ENCODE peak calls at places on chromosomes 12 and 14, in seven cellular contexts. J is uterus; C is central memory CD8-positive, alpha-beta T cell; R is Panc1; B is stimulated activated CD4-positive, alpha-beta T cell treated with anti-CD3 and anti-CD28 coated beads, Interleukin-12 subunit alpha, Interleukin-12 subunit beta, amount 100 ng/mL, for 4 hours; E is RCC 7860; Y is Right ventricle myocardium superior. F is an unnamed sample.

GRCh38 chr14:89013098-89013504 is 188.7 kb downstream of the TTC8 start:
- DNase-seq in J (no peak), C (no peak), R (peak; percentile 32), B (no peak), E (no peak), Y (no peak), F (no peak)

GRCh38 chr14:23063601-23064000 is 6.3 kb upstream of the CDH24 start:
- DNase-seq in J (no peak), C (no peak), R (no peak), B (no peak), E (no peak), Y (no peak), F (no peak)

GRCh38 chr14:66485910-66486421 is at the start of gene CCDC196:
- DNase-seq in J (no peak), C (no peak), R (no peak), B (no peak), E (no peak), Y (no peak), F (no peak)

GRCh38 chr12:131134523-131135310 is 181.0 kb downstream of the ADGRD1 start:
- DNase-seq in J (no peak), C (no peak), R (no peak), B (no peak), E (no peak), Y (no peak), F (no peak)

GRCh38 chr12:132056320-132056719 is 87.8 kb downstream of the DDX51 start:
- DNase-seq in J (no peak), C (no peak), R (no peak), B (no peak), E (no peak), Y (no peak), F (no peak)

GRCh38 chr14:55097894-55098560 is 31.0 kb upstream of the LGALS3 start:
- DNase-seq in J (no peak), C (no peak), R (no peak), B (peak; percentile 29), E (no peak), Y (no peak), F (peak; percentile 69)

GRCh38 chr12:109273354-109273753 is 35.7 kb downstream of the FOXN4 start:
- DNase-seq in J (no peak), C (no peak), R (no peak), B (no peak), E (no peak), Y (no peak), F (no peak)

GRCh38 chr12:113086249-113087164 is 30.0 kb downstream of the DTX1 start:
- DNase-seq in J (no peak), C (no peak), R (no peak), B (peak; percentile 25), E (peak; percentile 38), Y (no peak), F (no peak)

GRCh38 chr12:119652665-119653064 is 15.3 kb upstream of the PRKAB1 start:
- DNase-seq in J (no peak), C (no peak), R (no peak), B (no peak), E (no peak), Y (no peak), F (no peak)

GRCh38 chr12:31522607-31523006 is 68.3 kb downstream of the DENND5B start:
- DNase-seq in J (no peak), C (no peak), R (no peak), B (no peak), E (no peak), Y (no peak), F (no peak)

GRCh38 chr12:100154472-100155247 is 12.0 kb upstream of the BLTP3B start:
- DNase-seq in J (peak; percentile 48), C (peak; percentile 64), R (no peak), B (peak; percentile 73), E (peak; percentile 13), Y (peak; percentile 88), F (peak; percentile 64)

GRCh38 chr12:8655421-8655820 is 7.2 kb downstream of the MFAP5 start:
- DNase-seq in J (no peak), C (no peak), R (no peak), B (no peak), E (no peak), Y (no peak), F (no peak)

GRCh38 chr14:73059326-73059725 is 992 bp downstream of the RBM25 start:
- DNase-seq in J (no peak), C (no peak), R (no peak), B (no peak), E (peak; percentile 4), Y (no peak), F (no peak)

GRCh38 chr14:77543240-77543551 is 44.6 kb upstream of the ISM2 start:
- DNase-seq in J (no peak), C (no peak), R (no peak), B (no peak), E (no peak), Y (no peak), F (no peak)

GRCh38 chr12:40735551-40736230 is 43.5 kb downstream of the CNTN1 start:
- DNase-seq in J (no peak), C (no peak), R (no peak), B (no peak), E (no peak), Y (no peak), F (no peak)

GRCh38 chr12:69015831-69016230 is 82.9 kb upstream of the CPM start:
- DNase-seq in J (no peak), C (no peak), R (no peak), B (no peak), E (no peak), Y (no peak), F (no peak)

GRCh38 chr12:105253882-105254513 is 18.0 kb upstream of the APPL2 start:
- DNase-seq in J (no peak), C (no peak), R (no peak), B (no peak), E (peak; percentile 82), Y (no peak), F (no peak)

GRCh38 chr12:118103601-118104382 is at the start of gene VSIG10:
- DNase-seq in J (peak; percentile 72), C (no peak), R (no peak), B (peak; percentile 5), E (peak; percentile 56), Y (peak; percentile 86), F (peak; percentile 25)

GRCh38 chr14:59428581-59429012 is 36.6 kb downstream of the GPR135 start:
- DNase-seq in J (no peak), C (no peak), R (no peak), B (no peak), E (no peak), Y (no peak), F (no peak)

GRCh38 chr12:68972570-68972969 is 39.6 kb upstream of the CPM start:
- DNase-seq in J (no peak), C (no peak), R (no peak), B (no peak), E (no peak), Y (no peak), F (no peak)

GRCh38 chr12:520119-520518 is 60.4 kb downstream of the B4GALNT3 start:
- DNase-seq in J (no peak), C (no peak), R (no peak), B (no peak), E (no peak), Y (no peak), F (no peak)

GRCh38 chr14:96663491-96664067 is 133.6 kb upstream of the VRK1 start:
- DNase-seq in J (no peak), C (no peak), R (no peak), B (no peak), E (no peak), Y (no peak), F (no peak)

GRCh38 chr12:24544368-24544767 is 404.5 kb downstream of the BCAT1 start:
- DNase-seq in J (no peak), C (no peak), R (no peak), B (no peak), E (no peak), Y (no peak), F (no peak)

GRCh38 chr14:41302776-41303175 is 303.9 kb upstream of the LRFN5 start:
- DNase-seq in J (no peak), C (no peak), R (no peak), B (no peak), E (no peak), Y (no peak), F (no peak)

GRCh38 chr12:5748027-5748426 is 197.0 kb downstream of the ANO2 start:
- DNase-seq in J (no peak), C (no peak), R (no peak), B (no peak), E (no peak), Y (no peak), F (peak; percentile 13)

GRCh38 chr12:124055066-124055465 is 82.1 kb downstream of the ZNF664 start:
- DNase-seq in J (no peak), C (no peak), R (no peak), B (no peak), E (no peak), Y (no peak), F (no peak)

GRCh38 chr14:50829472-50830043 is 1.4 kb downstream of the NIN start:
- DNase-seq in J (no peak), C (no peak), R (no peak), B (no peak), E (no peak), Y (no peak), F (no peak)

GRCh38 chr12:49345840-49346658 is 639 bp upstream of the DNAJC22 start:
- DNase-seq in J (no peak), C (no peak), R (no peak), B (no peak), E (no peak), Y (no peak), F (no peak)

GRCh38 chr14:66359500-66359899 is 126.7 kb upstream of the CCDC196 start:
- DNase-seq in J (peak; percentile 16), C (no peak), R (no peak), B (no peak), E (peak; percentile 11), Y (no peak), F (peak; percentile 3)

GRCh38 chr12:104673294-104674062 is 216.7 kb downstream of the CHST11 start:
- DNase-seq in J (no peak), C (no peak), R (no peak), B (no peak), E (peak; percentile 27), Y (no peak), F (no peak)

GRCh38 chr14:91278383-91278715 is 33.8 kb upstream of the GPR68 start:
- DNase-seq in J (no peak), C (no peak), R (no peak), B (no peak), E (no peak), Y (no peak), F (no peak)

GRCh38 chr12:1660304-1661187 is 30.3 kb upstream of the ADIPOR2 start:
- DNase-seq in J (peak; percentile 65), C (peak; percentile 39), R (no peak), B (peak; percentile 22), E (no peak), Y (peak; percentile 62), F (peak; percentile 8)

GRCh38 chr14:105354541-105354940 is 40.0 kb downstream of the PACS2 start:
- DNase-seq in J (no peak), C (no peak), R (no peak), B (no peak), E (no peak), Y (no peak), F (no peak)

GRCh38 chr12:57176139-57176477 is 28.7 kb upstream of the LRP1-AS start:
- DNase-seq in J (no peak), C (no peak), R (no peak), B (no peak), E (no peak), Y (no peak), F (no peak)

GRCh38 chr12:131123817-131124216 is 170.1 kb downstream of the ADGRD1 start:
- DNase-seq in J (no peak), C (no peak), R (no peak), B (no peak), E (no peak), Y (peak; percentile 12), F (no peak)

GRCh38 chr14:61609143-61609851 is 86.0 kb upstream of the HIF1A start:
- DNase-seq in J (peak; percentile 29), C (no peak), R (no peak), B (no peak), E (peak; percentile 42), Y (peak; percentile 63), F (no peak)

GRCh38 chr12:72540811-72541210 is 268.6 kb downstream of the TRHDE start:
- DNase-seq in J (no peak), C (no peak), R (no peak), B (no peak), E (no peak), Y (no peak), F (no peak)

GRCh38 chr12:26551385-26551784 is 281.6 kb downstream of the ITPR2 start:
- DNase-seq in J (no peak), C (no peak), R (no peak), B (no peak), E (no peak), Y (no peak), F (no peak)